ENCODE peak calls at places on chromosomes 6 and 20, in five cellular contexts. One of them, this sample, is unnamed.

GRCh38 chr6:100228437-100229424 is 234.7 kb upstream of the MCHR2 start:
- DNase-seq in neural progenitor cell: peak
- DNase-seq in OCI-LY7: peak
- DNase-seq in GM23248: peak
- DNase-seq in HCT116: peak
- DNase-seq in this sample: peak

GRCh38 chr6:129188795-129189194 is 305.9 kb downstream of the LAMA2 start:
- DNase-seq in HCT116: no peak
- DNase-seq in GM23248: no peak
- DNase-seq in OCI-LY7: no peak
- DNase-seq in neural progenitor cell: no peak
- DNase-seq in this sample: no peak

GRCh38 chr6:35273822-35274559 is 14.5 kb downstream of the ZNF76 start:
- DNase-seq in OCI-LY7: no peak
- DNase-seq in neural progenitor cell: no peak
- DNase-seq in HCT116: no peak
- DNase-seq in GM23248: peak
- DNase-seq in this sample: no peak

GRCh38 chr6:168678588-168678987 is 237.6 kb downstream of the SMOC2 start:
- DNase-seq in OCI-LY7: no peak
- DNase-seq in neural progenitor cell: no peak
- DNase-seq in HCT116: no peak
- DNase-seq in GM23248: no peak
- DNase-seq in this sample: no peak

GRCh38 chr20:23357767-23358562 is 4.0 kb upstream of the GZF1 start:
- DNase-seq in OCI-LY7: peak
- DNase-seq in GM23248: peak
- DNase-seq in HCT116: peak
- DNase-seq in neural progenitor cell: peak
- DNase-seq in this sample: peak

GRCh38 chr6:128527375-128527774 is 7.0 kb upstream of the PTPRK start:
- DNase-seq in neural progenitor cell: no peak
- DNase-seq in HCT116: no peak
- DNase-seq in OCI-LY7: no peak
- DNase-seq in GM23248: no peak
- DNase-seq in this sample: no peak

GRCh38 chr20:14568701-14569100 is 231.3 kb upstream of the FLRT3 start:
- DNase-seq in GM23248: no peak
- DNase-seq in HCT116: no peak
- DNase-seq in neural progenitor cell: peak
- DNase-seq in OCI-LY7: no peak
- DNase-seq in this sample: no peak

GRCh38 chr6:156513504-156513903 is 263.7 kb upstream of the ARID1B start:
- DNase-seq in GM23248: no peak
- DNase-seq in OCI-LY7: no peak
- DNase-seq in neural progenitor cell: no peak
- DNase-seq in HCT116: no peak
- DNase-seq in this sample: no peak

GRCh38 chr20:48329676-48330644 is 497.8 kb downstream of the PREX1 start:
- DNase-seq in OCI-LY7: peak
- DNase-seq in neural progenitor cell: peak
- DNase-seq in GM23248: peak
- DNase-seq in HCT116: no peak
- DNase-seq in this sample: peak

GRCh38 chr6:139336488-139336887 is 38.0 kb downstream of the CITED2 start:
- DNase-seq in neural progenitor cell: no peak
- DNase-seq in GM23248: no peak
- DNase-seq in OCI-LY7: peak
- DNase-seq in HCT116: no peak
- DNase-seq in this sample: no peak

GRCh38 chr6:22880686-22881433 is 311.5 kb downstream of the HDGFL1 start:
- DNase-seq in neural progenitor cell: no peak
- DNase-seq in OCI-LY7: no peak
- DNase-seq in HCT116: no peak
- DNase-seq in GM23248: peak
- DNase-seq in this sample: peak

GRCh38 chr6:150115769-150116168 is 27.1 kb upstream of the PPP1R14C start:
- DNase-seq in neural progenitor cell: no peak
- DNase-seq in OCI-LY7: no peak
- DNase-seq in GM23248: no peak
- DNase-seq in HCT116: no peak
- DNase-seq in this sample: no peak

GRCh38 chr20:62642666-62643520 is 590 bp downstream of the SLCO4A1 start:
- DNase-seq in HCT116: no peak
- DNase-seq in OCI-LY7: peak
- DNase-seq in neural progenitor cell: peak
- DNase-seq in GM23248: peak
- DNase-seq in this sample: peak

GRCh38 chr20:5829241-5829809 is 79.1 kb downstream of the SHLD1 start:
- DNase-seq in OCI-LY7: no peak
- DNase-seq in HCT116: no peak
- DNase-seq in neural progenitor cell: no peak
- DNase-seq in GM23248: no peak
- DNase-seq in this sample: peak

GRCh38 chr20:57701090-57701489 is 8.7 kb downstream of the PMEPA1 start:
- DNase-seq in neural progenitor cell: no peak
- DNase-seq in GM23248: no peak
- DNase-seq in HCT116: no peak
- DNase-seq in OCI-LY7: no peak
- DNase-seq in this sample: no peak
- TF ChIP-seq EZH2phosphoT487 in neural progenitor cell: no peak
- TF ChIP-seq EZH2phosphoT487 in GM23248: no peak
- TF ChIP-seq EZH2phosphoT487 in HCT116: no peak
- TF ChIP-seq EZH2phosphoT487 in OCI-LY7: no peak
- TF ChIP-seq EZH2phosphoT487 in this sample: no peak

GRCh38 chr6:26330835-26331808 is 33.9 kb upstream of the BTN3A2 start:
- DNase-seq in GM23248: peak
- DNase-seq in HCT116: no peak
- DNase-seq in OCI-LY7: peak
- DNase-seq in neural progenitor cell: no peak
- DNase-seq in this sample: peak

GRCh38 chr6:26327450-26328264 is 37.3 kb upstream of the BTN3A2 start:
- DNase-seq in HCT116: peak
- DNase-seq in GM23248: peak
- DNase-seq in neural progenitor cell: peak
- DNase-seq in OCI-LY7: peak
- DNase-seq in this sample: peak

GRCh38 chr6:26328265-26328844 is 36.6 kb upstream of the BTN3A2 start:
- DNase-seq in HCT116: no peak
- DNase-seq in OCI-LY7: peak
- DNase-seq in neural progenitor cell: no peak
- DNase-seq in GM23248: no peak
- DNase-seq in this sample: no peak

GRCh38 chr6:26331809-26332226 is 33.2 kb upstream of the BTN3A2 start:
- DNase-seq in OCI-LY7: peak
- DNase-seq in neural progenitor cell: no peak
- DNase-seq in GM23248: peak
- DNase-seq in HCT116: no peak
- DNase-seq in this sample: no peak

DNA sequence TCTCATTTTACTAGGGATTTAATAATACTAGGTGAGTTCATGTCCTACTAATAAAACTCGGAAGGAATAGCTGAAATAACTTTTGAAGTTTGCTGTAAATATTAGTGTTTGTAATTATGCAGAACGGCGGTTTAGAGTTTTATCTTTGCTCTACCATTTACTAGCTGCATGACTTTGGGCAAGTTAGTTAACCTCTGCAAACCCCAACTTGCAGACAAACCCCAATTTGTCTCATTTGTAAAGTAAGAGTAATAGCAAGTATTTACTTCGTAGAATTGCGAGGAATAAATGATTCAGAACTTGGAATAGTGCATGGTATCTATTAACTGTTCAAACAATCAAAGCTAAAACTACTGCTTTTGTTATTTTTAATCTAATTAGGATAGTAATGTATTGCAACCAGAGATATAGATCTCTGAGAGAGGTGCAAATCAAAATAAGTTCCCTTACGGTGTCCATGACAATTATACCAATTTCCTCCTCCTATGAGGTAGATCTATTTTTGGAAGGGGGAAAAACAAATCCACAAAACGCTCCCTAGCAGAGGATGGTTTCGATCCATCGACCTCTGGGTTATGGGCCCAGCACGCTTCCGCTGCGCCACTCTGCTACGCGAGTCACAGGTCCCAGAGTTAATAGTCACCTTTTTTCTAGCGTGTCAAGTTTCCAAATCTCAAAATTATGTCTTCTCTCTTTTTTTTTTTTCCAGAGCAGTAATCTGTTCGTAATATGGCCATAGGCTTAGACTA is 35.1 kb upstream of the BTN3A2 start:
- DNase-seq in neural progenitor cell: peak
- DNase-seq in HCT116: no peak
- DNase-seq in OCI-LY7: peak
- DNase-seq in GM23248: peak
- DNase-seq in this sample: no peak
- TF ChIP-seq EZH2phosphoT487 in neural progenitor cell: no peak
- TF ChIP-seq EZH2phosphoT487 in HCT116: no peak
- TF ChIP-seq EZH2phosphoT487 in OCI-LY7: no peak
- TF ChIP-seq EZH2phosphoT487 in GM23248: no peak
- TF ChIP-seq EZH2phosphoT487 in this sample: no peak

GRCh38 chr6:78744144-78744543 is 123.2 kb upstream of the IRAK1BP1 start:
- DNase-seq in GM23248: no peak
- DNase-seq in OCI-LY7: no peak
- DNase-seq in HCT116: no peak
- DNase-seq in neural progenitor cell: no peak
- DNase-seq in this sample: no peak

GRCh38 chr6:78746457-78746856 is 120.9 kb upstream of the IRAK1BP1 start:
- DNase-seq in OCI-LY7: no peak
- DNase-seq in GM23248: peak
- DNase-seq in HCT116: no peak
- DNase-seq in neural progenitor cell: no peak
- DNase-seq in this sample: no peak

DNA sequence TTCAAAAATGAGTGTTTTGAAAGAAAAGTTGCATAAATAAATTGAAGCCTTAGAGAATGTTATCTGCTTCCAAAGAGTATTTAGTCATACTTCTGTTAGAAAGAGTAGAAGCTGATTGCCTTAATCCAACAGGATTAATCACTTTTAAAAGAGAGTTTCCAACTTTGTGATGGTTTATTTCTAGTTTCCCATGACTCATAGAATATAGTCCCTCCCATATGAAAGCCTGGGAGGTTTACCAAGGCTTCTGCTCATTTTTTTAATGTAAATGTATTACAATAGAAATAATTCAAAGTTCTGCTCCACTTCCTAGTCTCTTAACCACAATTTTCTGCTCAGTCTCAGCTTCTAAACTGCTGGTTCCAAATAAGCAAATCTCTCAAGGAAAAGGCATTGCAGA is 118.0 kb upstream of the IRAK1BP1 start:
- DNase-seq in HCT116: no peak
- DNase-seq in OCI-LY7: no peak
- DNase-seq in GM23248: peak
- DNase-seq in neural progenitor cell: no peak
- DNase-seq in this sample: no peak
- TF ChIP-seq EZH2phosphoT487 in HCT116: no peak
- TF ChIP-seq EZH2phosphoT487 in OCI-LY7: no peak
- TF ChIP-seq EZH2phosphoT487 in GM23248: no peak
- TF ChIP-seq EZH2phosphoT487 in neural progenitor cell: no peak
- TF ChIP-seq EZH2phosphoT487 in this sample: no peak

GRCh38 chr6:83429857-83430605 is 820 bp downstream of the ME1 start:
- DNase-seq in OCI-LY7: no peak
- DNase-seq in GM23248: peak
- DNase-seq in HCT116: peak
- DNase-seq in neural progenitor cell: peak
- DNase-seq in this sample: peak
- TF ChIP-seq EZH2phosphoT487 in OCI-LY7: no peak
- TF ChIP-seq EZH2phosphoT487 in GM23248: no peak
- TF ChIP-seq EZH2phosphoT487 in HCT116: no peak
- TF ChIP-seq EZH2phosphoT487 in neural progenitor cell: no peak
- TF ChIP-seq EZH2phosphoT487 in this sample: no peak

DNA sequence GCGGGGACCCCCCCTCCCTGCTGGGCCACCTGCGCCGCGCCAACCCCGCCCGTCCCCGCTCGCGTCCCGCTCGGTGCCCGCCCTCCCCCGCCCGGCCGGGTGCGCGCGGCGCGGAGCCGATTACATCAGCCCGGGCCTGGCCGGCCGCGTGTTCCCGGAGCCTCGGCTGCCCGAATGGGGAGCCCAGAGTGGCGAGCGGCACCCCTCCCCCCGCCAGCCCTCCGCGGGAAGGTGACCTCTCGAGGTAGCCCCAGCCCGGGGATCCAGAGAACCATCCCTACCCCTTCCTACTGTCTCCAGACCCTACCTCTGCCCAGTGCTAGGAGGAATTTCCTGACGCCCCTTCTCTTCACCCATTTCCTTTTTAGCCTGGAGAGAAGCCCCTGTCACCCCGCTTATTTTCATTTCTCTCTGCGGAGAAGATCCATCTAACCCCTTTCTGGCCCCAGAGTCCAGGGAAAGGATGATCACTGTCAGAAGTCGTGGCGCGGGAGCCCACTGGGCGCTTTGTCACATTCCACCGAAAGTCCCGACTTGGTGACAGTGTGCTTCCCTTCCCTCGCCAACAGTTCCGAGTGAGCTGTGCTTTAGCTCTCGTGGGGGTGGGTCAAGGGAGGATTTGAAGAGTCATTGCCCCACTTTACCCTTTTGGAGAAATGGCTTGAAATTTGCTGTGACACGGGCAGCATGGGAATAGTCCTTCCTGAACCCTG is 2.0 kb downstream of the VEGFA start:
- DNase-seq in GM23248: peak
- DNase-seq in HCT116: no peak
- DNase-seq in neural progenitor cell: peak
- DNase-seq in OCI-LY7: peak
- DNase-seq in this sample: peak
- TF ChIP-seq EZH2phosphoT487 in GM23248: no peak
- TF ChIP-seq EZH2phosphoT487 in HCT116: no peak
- TF ChIP-seq EZH2phosphoT487 in neural progenitor cell: no peak
- TF ChIP-seq EZH2phosphoT487 in OCI-LY7: no peak
- TF ChIP-seq EZH2phosphoT487 in this sample: no peak

DNA sequence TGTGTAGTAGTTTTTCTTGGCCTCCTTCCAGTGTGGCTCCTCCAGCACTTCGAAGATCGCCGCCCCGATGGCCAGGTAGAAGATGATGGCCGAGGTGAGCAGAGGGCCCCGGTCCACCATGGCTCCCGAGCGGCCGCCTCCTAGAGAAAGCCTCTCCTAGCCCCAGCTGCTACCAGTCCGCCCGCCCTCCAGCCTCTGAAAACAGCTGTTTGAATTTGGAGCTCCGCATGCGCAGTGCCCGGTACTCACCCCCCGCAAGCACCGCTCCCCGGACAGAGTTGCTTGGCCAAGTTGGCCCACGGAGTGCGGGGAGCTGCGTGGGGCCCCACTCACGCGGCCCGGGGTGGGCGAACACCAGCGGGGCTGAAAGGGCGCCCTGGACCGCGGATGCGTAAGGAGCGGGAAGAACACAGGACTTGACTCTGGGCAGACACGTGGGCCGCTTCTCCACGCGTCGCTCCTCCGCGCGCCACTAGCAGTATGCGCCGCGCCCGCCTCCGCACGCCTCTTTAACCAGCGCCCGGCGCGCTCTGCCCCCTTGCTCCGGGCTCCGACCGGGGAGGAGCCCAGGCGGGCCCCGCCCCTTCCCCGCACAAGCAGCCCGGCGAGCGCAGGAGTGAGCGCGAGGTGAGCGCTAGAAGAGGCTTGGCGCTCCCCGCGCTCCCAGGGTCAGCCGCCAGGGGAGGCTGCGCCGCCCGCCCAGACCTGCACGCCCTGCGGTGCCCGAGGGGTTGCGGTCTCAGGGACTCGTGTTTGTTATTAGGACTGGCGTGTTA is at the start of gene KCNK5:
- DNase-seq in neural progenitor cell: peak
- DNase-seq in OCI-LY7: no peak
- DNase-seq in GM23248: peak
- DNase-seq in HCT116: peak
- DNase-seq in this sample: peak
- TF ChIP-seq EZH2phosphoT487 in neural progenitor cell: no peak
- TF ChIP-seq EZH2phosphoT487 in OCI-LY7: no peak
- TF ChIP-seq EZH2phosphoT487 in GM23248: no peak
- TF ChIP-seq EZH2phosphoT487 in HCT116: no peak
- TF ChIP-seq EZH2phosphoT487 in this sample: no peak

This sample was measured in SK-N-SH.